ENCODE peak calls at places on chromosomes 5 and 9, in six cellular contexts. W, D, P, K, M and T are unnamed samples.

GRCh38 chr5:884345-885126 is 8.1 kb downstream of the BRD9 start:
- DNase-seq in W (no peak), D (no peak), P (no peak), K (no peak), M (no peak), T (no peak)

GRCh38 chr9:98625728-98626127 is 83.0 kb downstream of the GABBR2 start:
- DNase-seq in W (no peak), D (no peak), P (no peak), K (no peak), M (no peak), T (no peak)

GRCh38 chr9:76576344-76576743 is 117.4 kb downstream of the GCNT1 start:
- DNase-seq in W (no peak), D (no peak), P (no peak), K (no peak), M (peak; percentile 51), T (no peak)

GRCh38 chr5:5409151-5409810 is 13.2 kb upstream of the ICE1 start:
- DNase-seq in W (no peak), D (no peak), P (no peak), K (no peak), M (no peak), T (no peak)

GRCh38 chr5:79107020-79107796 is 4.4 kb upstream of the BHMT start:
- DNase-seq in W (no peak), D (no peak), P (no peak), K (no peak), M (no peak), T (no peak)

GRCh38 chr9:95574176-95574575 is 57.4 kb upstream of the PTCH1 start:
- DNase-seq in W (no peak), D (no peak), P (no peak), K (no peak), M (no peak), T (no peak)

GRCh38 chr9:12403721-12404120 is 289.5 kb upstream of the TYRP1 start:
- DNase-seq in W (no peak), D (no peak), P (no peak), K (no peak), M (no peak), T (no peak)

GRCh38 chr5:68548959-68549676 is 333.6 kb downstream of the PIK3R1 start:
- DNase-seq in W (no peak), D (no peak), P (peak; percentile 8), K (no peak), M (no peak), T (no peak)

GRCh38 chr9:15512889-15513288 is 2.1 kb upstream of the PSIP1 start:
- DNase-seq in W (no peak), D (no peak), P (no peak), K (no peak), M (no peak), T (no peak)

GRCh38 chr9:113776194-113776593 is 99.9 kb upstream of the ZNF618 start:
- DNase-seq in W (no peak), D (no peak), P (no peak), K (no peak), M (no peak), T (no peak)

GRCh38 chr9:98950262-98950661 is 6.6 kb downstream of the COL15A1 start:
- DNase-seq in W (no peak), D (no peak), P (no peak), K (no peak), M (no peak), T (no peak)

GRCh38 chr9:106588601-106589000 is 274.4 kb upstream of the ZNF462 start:
- DNase-seq in W (no peak), D (no peak), P (no peak), K (peak; percentile 18), M (no peak), T (no peak)

GRCh38 chr5:43075319-43076293 is 35.5 kb upstream of the ANXA2R start:
- DNase-seq in W (no peak), D (no peak), P (no peak), K (no peak), M (no peak), T (no peak)

GRCh38 chr9:132589148-132590036 is 7.0 kb downstream of the BARHL1 start:
- DNase-seq in W (no peak), D (no peak), P (no peak), K (no peak), M (no peak), T (no peak)

GRCh38 chr9:92094655-92095054 is 20.6 kb downstream of the SPTLC1 start:
- DNase-seq in W (no peak), D (no peak), P (peak; percentile 5), K (peak; percentile 66), M (no peak), T (no peak)

GRCh38 chr5:3077684-3078083 is 326.2 kb upstream of the IRX2 start:
- DNase-seq in W (no peak), D (no peak), P (no peak), K (no peak), M (no peak), T (no peak)

GRCh38 chr9:137205126-137206069 is at the start of the genes NDOR1 and TMEM203:
- DNase-seq in W (peak; percentile 93), D (peak; percentile 94), P (peak; percentile 75), K (peak; percentile 62), M (peak; percentile 19), T (peak; percentile 87)

GRCh38 chr5:146388418-146388817 is 49.8 kb downstream of the POU4F3 start:
- DNase-seq in W (no peak), D (no peak), P (no peak), K (no peak), M (no peak), T (no peak)

DNA sequence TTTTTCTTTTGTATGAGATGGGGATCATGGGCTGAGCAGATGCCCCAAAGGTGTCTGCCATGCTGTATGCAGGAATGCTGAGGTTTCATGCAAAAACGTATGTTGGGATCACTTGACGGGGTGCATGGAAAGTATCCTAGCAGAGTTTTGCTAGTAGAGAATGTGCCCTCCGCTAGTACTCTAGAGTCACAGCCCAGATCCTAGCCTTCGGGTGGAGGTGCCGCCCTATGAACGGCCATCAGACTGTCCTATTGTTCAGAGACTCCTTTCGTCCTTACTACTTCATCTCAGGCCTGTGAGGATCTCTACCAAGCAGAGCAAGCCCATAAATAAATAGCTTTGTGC is 69.6 kb upstream of the SPATA31E1 start:
- DNase-seq in W (no peak), D (no peak), P (no peak), K (no peak), M (no peak), T (no peak)
- TF ChIP-seq POLR2AphosphoS5 in W (no peak), D (no peak), P (no peak), K (no peak), M (no peak), T (no peak)

GRCh38 chr9:123500336-123500735 is 144.3 kb downstream of the CRB2 start:
- DNase-seq in W (no peak), D (no peak), P (no peak), K (no peak), M (no peak), T (no peak)
- TF ChIP-seq POLR2A in W (no peak), D (no peak), P (no peak), K (no peak), M (no peak), T (no peak)

DNA sequence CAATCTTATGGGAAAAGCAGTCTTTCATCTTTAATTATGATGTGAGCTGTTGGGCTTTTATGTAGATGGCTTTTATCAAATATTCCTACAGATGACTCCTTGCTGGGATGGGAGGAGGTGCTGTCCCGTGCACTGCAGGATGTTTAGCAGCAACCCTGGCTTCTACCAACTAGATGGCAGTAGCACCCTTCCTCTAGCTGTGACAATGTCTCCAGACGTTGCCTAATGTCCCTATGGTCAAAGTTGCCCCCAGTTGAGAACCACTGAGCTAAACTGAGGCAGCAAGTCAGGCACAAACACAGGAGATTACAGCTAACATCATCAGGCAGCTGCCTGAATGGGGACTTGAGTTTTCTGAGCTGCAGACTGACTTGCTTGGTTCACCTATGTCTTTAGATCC is 401.9 kb upstream of the PDE4D start:
- DNase-seq in W (no peak), D (peak; percentile 39), P (peak; percentile 31), K (peak; percentile 7), M (peak; percentile 25), T (no peak)
- TF ChIP-seq POLR2AphosphoS5 in W (no peak), D (no peak), P (no peak), K (no peak), M (no peak), T (no peak)

GRCh38 chr5:90264930-90265857 is 144.4 kb downstream of the CETN3 start:
- DNase-seq in W (no peak), D (peak; percentile 44), P (peak; percentile 35), K (peak; percentile 58), M (peak; percentile 41), T (peak; percentile 47)
- TF ChIP-seq POLR2A in W (no peak), D (no peak), P (no peak), K (no peak), M (no peak), T (no peak)

DNA sequence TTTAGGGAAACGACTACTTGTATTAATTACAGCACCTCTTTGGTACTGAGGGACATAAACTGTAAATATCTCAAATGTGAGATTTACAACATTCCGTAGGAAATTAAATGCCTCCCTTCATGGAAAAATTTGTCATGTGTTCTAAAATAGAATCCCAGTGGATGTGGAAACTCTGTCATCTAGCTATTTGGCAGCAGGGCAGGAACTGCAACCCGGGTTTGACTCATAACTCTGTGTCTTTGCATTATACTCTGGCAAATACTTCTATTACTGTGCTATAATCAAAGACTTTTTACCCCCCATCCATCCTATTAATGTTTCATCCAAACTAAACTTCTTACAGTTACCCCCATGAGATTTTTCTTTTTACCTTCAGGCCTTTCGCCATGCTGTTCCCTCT is 6.6 kb downstream of the PLPPR1 start:
- DNase-seq in W (no peak), D (no peak), P (no peak), K (no peak), M (no peak), T (no peak)
- TF ChIP-seq POLR2AphosphoS5 in W (no peak), D (no peak), P (no peak), K (no peak), M (no peak), T (no peak)

GRCh38 chr5:154857534-154858250 is 735 bp upstream of the CNOT8 start:
- DNase-seq in W (peak; percentile 87), D (peak; percentile 92), P (peak; percentile 93), K (peak; percentile 92), M (peak; percentile 62), T (peak; percentile 92)
- TF ChIP-seq POLR2A in W (no peak), D (no peak), P (peak; percentile 72), K (peak; percentile 68), M (peak; percentile 67), T (peak; percentile 69)

DNA sequence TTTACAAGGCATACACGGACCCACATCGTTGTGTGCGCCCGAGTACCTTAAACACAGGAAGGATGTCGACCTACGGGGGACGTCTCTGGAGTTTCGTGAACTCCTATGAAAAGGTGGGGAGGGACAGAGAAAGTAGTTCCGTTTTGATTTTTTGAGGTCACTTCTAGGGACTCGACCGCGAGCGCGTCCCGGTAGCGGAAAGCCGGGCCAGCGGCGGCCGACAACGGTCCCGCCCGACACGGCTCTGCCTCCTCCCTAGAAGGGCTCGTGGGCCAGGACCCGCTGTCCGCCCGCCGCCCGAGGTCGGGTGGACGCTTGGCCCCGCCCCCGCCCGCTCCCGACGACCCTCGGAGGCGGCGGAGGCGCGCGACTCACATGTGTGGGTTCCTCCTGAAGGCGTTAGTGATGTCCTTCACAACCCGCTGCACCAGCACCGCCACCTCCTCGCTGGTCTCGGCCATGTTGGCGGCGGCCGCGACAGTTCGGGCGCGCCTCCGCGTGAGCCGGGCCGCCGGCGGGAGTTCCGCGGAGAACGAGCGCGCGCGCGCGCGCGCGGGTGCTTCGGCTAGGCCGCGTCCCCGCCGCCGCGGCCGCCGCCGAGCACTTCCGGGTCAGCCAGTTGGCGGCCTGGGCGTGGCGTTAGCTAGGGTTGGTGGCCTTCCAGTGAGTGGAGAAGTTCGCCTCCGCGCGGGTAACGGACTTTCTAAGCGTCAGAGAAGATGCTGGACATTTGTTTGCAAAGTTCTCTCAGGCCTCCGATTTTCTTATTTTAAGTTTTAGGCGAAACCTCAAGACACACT is at the start of gene PTAR1:
- DNase-seq in W (peak; percentile 85), D (peak; percentile 92), P (peak; percentile 80), K (peak; percentile 68), M (peak; percentile 35), T (peak; percentile 83)
- TF ChIP-seq POLR2AphosphoS5 in W (no peak), D (peak; percentile 83), P (peak; percentile 95), K (peak; percentile 94), M (peak; percentile 88), T (no peak)